ENCODE peak calls at places on chromosomes 12 and 14, in nine cellular contexts. L, K, Y, C, J, W, R, S and G are unnamed samples.

GRCh38 chr14:101019974-101020710 is 116.6 kb upstream of the RTL1 start:
- DNase-seq in L (peak), K (no peak), Y (no peak), C (peak), J (no peak), W (no peak), R (no peak), S (no peak), G (peak)

GRCh38 chr12:646303-647038 is 16.8 kb downstream of the NINJ2 start:
- DNase-seq in L (no peak), K (no peak), Y (no peak), C (no peak), J (no peak), W (no peak), R (peak), S (peak), G (no peak)

GRCh38 chr12:108630481-108631207 is 3.0 kb downstream of the SELPLG start:
- DNase-seq in L (no peak), K (peak), Y (peak), C (no peak), J (peak), W (no peak), R (no peak), S (peak), G (no peak)

GRCh38 chr12:6554168-6554989 is 1.5 kb downstream of the IFFO1 start:
- DNase-seq in L (peak), K (peak), Y (peak), C (peak), J (peak), W (peak), R (peak), S (peak), G (peak)

GRCh38 chr14:98408713-98409112 is 863.3 kb downstream of the BCL11B start:
- DNase-seq in L (no peak), K (no peak), Y (no peak), C (no peak), J (no peak), W (no peak), R (no peak), S (no peak), G (no peak)

GRCh38 chr14:65255583-65256443 is 153.5 kb upstream of the MAX start:
- DNase-seq in L (peak), K (no peak), Y (no peak), C (peak), J (peak), W (peak), R (no peak), S (no peak), G (no peak)

GRCh38 chr12:130484221-130484620 is 146.5 kb downstream of the PIWIL1 start:
- DNase-seq in L (no peak), K (no peak), Y (no peak), C (no peak), J (no peak), W (no peak), R (no peak), S (no peak), G (no peak)

GRCh38 chr12:1724250-1724649 is 33.4 kb downstream of the ADIPOR2 start:
- DNase-seq in L (no peak), K (no peak), Y (no peak), C (no peak), J (no peak), W (no peak), R (no peak), S (no peak), G (no peak)

GRCh38 chr12:118981285-118982201 is at the start of gene SRRM4:
- DNase-seq in L (peak), K (no peak), Y (no peak), C (peak), J (no peak), W (peak), R (peak), S (no peak), G (no peak)

GRCh38 chr14:78836777-78837176 is 666.6 kb downstream of the NRXN3 start:
- DNase-seq in L (peak), K (peak), Y (peak), C (peak), J (no peak), W (peak), R (no peak), S (peak), G (no peak)

GRCh38 chr12:94504386-94504785 is 44.7 kb upstream of the CEP83 start:
- DNase-seq in L (no peak), K (no peak), Y (no peak), C (no peak), J (no peak), W (no peak), R (no peak), S (no peak), G (no peak)

GRCh38 chr12:115232455-115233156 is 548.6 kb upstream of the TBX3 start:
- DNase-seq in L (no peak), K (peak), Y (peak), C (no peak), J (no peak), W (no peak), R (no peak), S (peak), G (no peak)

GRCh38 chr14:103816991-103817390 is 30.4 kb downstream of the PPP1R13B start:
- DNase-seq in L (no peak), K (no peak), Y (no peak), C (no peak), J (no peak), W (no peak), R (no peak), S (no peak), G (no peak)

GRCh38 chr14:100804138-100804537 is 21.8 kb upstream of the MEG3 start:
- DNase-seq in L (no peak), K (no peak), Y (no peak), C (no peak), J (no peak), W (no peak), R (no peak), S (no peak), G (no peak)

GRCh38 chr12:2353691-2354090 is 300.9 kb downstream of the CACNA1C start:
- DNase-seq in L (no peak), K (no peak), Y (no peak), C (no peak), J (no peak), W (no peak), R (no peak), S (no peak), G (no peak)

GRCh38 chr12:7304456-7304855 is 584 bp downstream of the ACSM4 start:
- DNase-seq in L (no peak), K (no peak), Y (no peak), C (no peak), J (no peak), W (no peak), R (no peak), S (peak), G (no peak)

GRCh38 chr14:32054536-32054935 is 22.6 kb upstream of the ARHGAP5 start:
- DNase-seq in L (no peak), K (no peak), Y (no peak), C (no peak), J (no peak), W (no peak), R (no peak), S (no peak), G (no peak)

GRCh38 chr14:21475767-21476525 is 813 bp downstream of the RAB2B start:
- DNase-seq in L (no peak), K (no peak), Y (no peak), C (no peak), J (no peak), W (no peak), R (no peak), S (no peak), G (no peak)

GRCh38 chr14:89144642-89145041 is 272.4 kb downstream of the FOXN3 start:
- DNase-seq in L (no peak), K (no peak), Y (no peak), C (no peak), J (no peak), W (no peak), R (no peak), S (no peak), G (no peak)

GRCh38 chr12:109710747-109711595 is 2.7 kb upstream of the FAM222A start:
- DNase-seq in L (no peak), K (peak), Y (peak), C (no peak), J (no peak), W (no peak), R (no peak), S (peak), G (no peak)

GRCh38 chr12:116525418-116526001 is 33.7 kb upstream of the MAP1LC3B2 start:
- DNase-seq in L (no peak), K (peak), Y (peak), C (peak), J (no peak), W (no peak), R (peak), S (peak), G (no peak)

GRCh38 chr14:96126339-96126770 is 78.3 kb upstream of the BDKRB2 start:
- DNase-seq in L (no peak), K (peak), Y (no peak), C (no peak), J (peak), W (no peak), R (no peak), S (no peak), G (peak)

GRCh38 chr12:68487721-68488309 is 122.9 kb upstream of the RAP1B start:
- DNase-seq in L (peak), K (no peak), Y (no peak), C (no peak), J (no peak), W (no peak), R (no peak), S (no peak), G (no peak)

GRCh38 chr12:127579446-127579845 is 687.5 kb upstream of the TMEM132C start:
- DNase-seq in L (no peak), K (peak), Y (no peak), C (no peak), J (no peak), W (no peak), R (no peak), S (no peak), G (no peak)

GRCh38 chr12:52879394-52880351 is 25.2 kb downstream of the KRT8 start:
- DNase-seq in L (peak), K (peak), Y (peak), C (peak), J (peak), W (peak), R (peak), S (peak), G (peak)

GRCh38 chr14:76655331-76655730 is 105.9 kb upstream of the VASH1 start:
- DNase-seq in L (no peak), K (no peak), Y (no peak), C (no peak), J (no peak), W (no peak), R (no peak), S (no peak), G (no peak)

GRCh38 chr14:69012251-69012953 is 33.3 kb upstream of the ACTN1 start:
- DNase-seq in L (no peak), K (peak), Y (no peak), C (no peak), J (no peak), W (no peak), R (no peak), S (peak), G (no peak)

GRCh38 chr14:58239259-58240210 is 5.1 kb upstream of the PSMA3 start:
- DNase-seq in L (peak), K (peak), Y (peak), C (peak), J (peak), W (peak), R (peak), S (peak), G (peak)

GRCh38 chr12:119006749-119007148 is 25.4 kb downstream of the SRRM4 start:
- DNase-seq in L (peak), K (no peak), Y (no peak), C (no peak), J (no peak), W (peak), R (no peak), S (no peak), G (no peak)

GRCh38 chr14:39339003-39339402 is 93.2 kb downstream of the FBXO33 start:
- DNase-seq in L (peak), K (no peak), Y (no peak), C (no peak), J (no peak), W (peak), R (no peak), S (no peak), G (no peak)

GRCh38 chr12:68951652-68952051 is 18.7 kb upstream of the CPM start:
- DNase-seq in L (no peak), K (no peak), Y (no peak), C (no peak), J (no peak), W (no peak), R (no peak), S (peak), G (no peak)

GRCh38 chr14:35687335-35687939 is 121.7 kb downstream of the RALGAPA1 start:
- DNase-seq in L (no peak), K (peak), Y (peak), C (no peak), J (peak), W (peak), R (no peak), S (peak), G (no peak)

GRCh38 chr14:22231022-22231421 is 358.0 kb downstream of the DAD1 start:
- DNase-seq in L (no peak), K (no peak), Y (no peak), C (no peak), J (peak), W (no peak), R (no peak), S (no peak), G (no peak)

GRCh38 chr12:72272731-72273498 is 745 bp downstream of the TRHDE start:
- DNase-seq in L (peak), K (peak), Y (peak), C (peak), J (no peak), W (peak), R (peak), S (no peak), G (peak)

GRCh38 chr12:55724226-55724939 is 4.2 kb downstream of the RDH5 start:
- DNase-seq in L (peak), K (peak), Y (peak), C (peak), J (peak), W (peak), R (peak), S (peak), G (no peak)

GRCh38 chr14:60089201-60089600 is 2.5 kb upstream of the PCNX4 start:
- DNase-seq in L (no peak), K (no peak), Y (no peak), C (no peak), J (no peak), W (no peak), R (no peak), S (no peak), G (no peak)

GRCh38 chr12:101455685-101456084 is 19.5 kb upstream of the SPIC start:
- DNase-seq in L (no peak), K (no peak), Y (no peak), C (no peak), J (no peak), W (no peak), R (no peak), S (no peak), G (no peak)

DNA sequence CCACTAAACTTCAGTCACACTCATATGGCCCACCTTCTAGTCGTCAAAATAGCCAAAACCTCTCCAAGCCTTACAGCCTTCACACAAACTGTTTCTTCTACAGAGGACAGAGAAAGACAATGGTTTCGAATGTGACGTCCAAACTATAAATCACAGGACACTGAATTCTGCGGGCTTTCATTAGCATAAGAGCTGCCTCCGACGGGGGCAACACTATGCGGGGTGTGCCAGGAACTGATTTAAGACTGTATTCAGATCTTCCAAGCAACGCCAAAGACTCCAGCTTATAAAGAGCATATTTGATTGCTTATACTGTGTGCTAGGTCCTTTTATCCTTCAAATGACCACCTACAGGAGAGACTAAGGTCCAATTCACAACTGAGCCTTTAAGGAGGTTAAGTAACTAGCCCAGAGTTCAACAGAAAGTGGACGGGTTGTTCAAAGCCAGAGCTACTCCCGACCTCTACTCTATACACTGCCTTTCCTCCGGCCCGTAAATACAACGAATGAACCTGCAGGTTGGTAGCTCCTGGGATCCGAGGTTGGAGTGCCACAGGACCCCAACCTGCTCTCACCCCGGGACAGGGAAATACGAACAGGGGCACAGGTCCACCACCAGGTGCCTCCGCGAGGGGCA is 574 bp downstream of the L2HGDH start:
- DNase-seq in L (no peak), K (no peak), Y (no peak), C (no peak), J (no peak), W (peak), R (no peak), S (no peak), G (no peak)
- TF ChIP-seq CTCF in L (peak), K (peak), Y (no peak), C (no peak), J (peak), W (peak), R (peak), S (peak), G (peak)

GRCh38 chr14:102584871-102585869 is 7.3 kb upstream of the RCOR1 start:
- DNase-seq in L (peak), K (no peak), Y (no peak), C (no peak), J (no peak), W (peak), R (no peak), S (no peak), G (no peak)

GRCh38 chr14:102588821-102589220 is 3.6 kb upstream of the RCOR1 start:
- DNase-seq in L (no peak), K (no peak), Y (no peak), C (no peak), J (no peak), W (no peak), R (no peak), S (no peak), G (no peak)

GRCh38 chr14:102589761-102590290 is 2.6 kb upstream of the RCOR1 start:
- DNase-seq in L (no peak), K (no peak), Y (no peak), C (no peak), J (no peak), W (no peak), R (no peak), S (no peak), G (no peak)

GRCh38 chr14:102583726-102584125 is 8.7 kb upstream of the RCOR1 start:
- DNase-seq in L (no peak), K (no peak), Y (no peak), C (no peak), J (no peak), W (no peak), R (no peak), S (no peak), G (no peak)

GRCh38 chr14:102586420-102587119 is 5.9 kb upstream of the RCOR1 start:
- DNase-seq in L (no peak), K (peak), Y (no peak), C (no peak), J (no peak), W (no peak), R (no peak), S (peak), G (no peak)
- TF ChIP-seq CTCF in L (no peak), K (peak), Y (no peak), C (no peak), J (no peak), W (no peak), R (no peak), S (no peak), G (no peak)

DNA sequence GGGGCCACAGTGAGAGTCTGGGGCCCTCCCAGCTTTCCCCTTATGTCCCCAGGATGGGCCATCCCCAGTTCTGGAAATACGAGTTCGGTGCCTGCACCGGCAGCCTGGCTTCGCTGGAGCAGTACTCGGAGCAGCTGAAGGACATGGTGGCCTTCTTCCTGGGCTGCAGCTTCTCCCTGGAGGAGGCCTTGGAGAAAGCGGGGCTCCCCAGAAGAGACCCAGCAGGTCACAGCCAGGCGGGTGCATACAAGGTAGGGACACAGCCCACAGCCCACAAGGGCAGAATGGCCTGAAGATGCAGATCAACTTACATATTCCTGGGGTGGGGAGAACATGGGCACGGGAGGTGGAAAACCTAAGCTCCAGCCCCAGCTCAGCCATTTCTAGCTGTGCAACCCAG is 56.1 kb downstream of the DGLUCY start:
- DNase-seq in L (no peak), K (no peak), Y (no peak), C (no peak), J (no peak), W (no peak), R (no peak), S (no peak), G (no peak)
- TF ChIP-seq CTCF in L (no peak), K (no peak), Y (no peak), C (no peak), J (no peak), W (no peak), R (no peak), S (no peak), G (no peak)

GRCh38 chr12:132189378-132190011 is 45.2 kb downstream of the NOC4L start:
- DNase-seq in L (peak), K (peak), Y (peak), C (peak), J (peak), W (peak), R (peak), S (peak), G (no peak)
- TF ChIP-seq CTCF in L (no peak), K (no peak), Y (peak), C (no peak), J (no peak), W (no peak), R (no peak), S (no peak), G (no peak)

DNA sequence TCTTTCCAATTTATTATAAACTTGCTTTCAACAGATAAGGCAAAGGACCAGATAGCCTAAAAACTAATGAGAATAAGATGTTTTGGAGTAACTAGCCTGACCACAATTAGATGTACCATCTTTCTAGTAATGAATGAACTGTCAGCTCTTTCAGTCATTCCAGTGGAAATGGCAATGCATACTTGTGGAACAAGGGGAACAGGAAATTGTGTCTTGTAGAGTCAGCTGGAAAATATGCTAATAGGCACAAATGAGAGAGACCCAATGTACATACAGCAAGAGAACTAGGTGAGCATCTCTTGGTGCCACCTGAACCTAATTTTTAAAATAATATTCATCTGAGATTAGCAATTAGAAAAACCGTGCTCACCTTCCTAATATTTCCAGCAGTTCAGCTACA is 76.1 kb upstream of the GPHB5 start:
- DNase-seq in L (no peak), K (peak), Y (peak), C (no peak), J (no peak), W (no peak), R (no peak), S (peak), G (no peak)
- TF ChIP-seq CTCF in L (no peak), K (no peak), Y (no peak), C (no peak), J (no peak), W (no peak), R (no peak), S (no peak), G (no peak)

DNA sequence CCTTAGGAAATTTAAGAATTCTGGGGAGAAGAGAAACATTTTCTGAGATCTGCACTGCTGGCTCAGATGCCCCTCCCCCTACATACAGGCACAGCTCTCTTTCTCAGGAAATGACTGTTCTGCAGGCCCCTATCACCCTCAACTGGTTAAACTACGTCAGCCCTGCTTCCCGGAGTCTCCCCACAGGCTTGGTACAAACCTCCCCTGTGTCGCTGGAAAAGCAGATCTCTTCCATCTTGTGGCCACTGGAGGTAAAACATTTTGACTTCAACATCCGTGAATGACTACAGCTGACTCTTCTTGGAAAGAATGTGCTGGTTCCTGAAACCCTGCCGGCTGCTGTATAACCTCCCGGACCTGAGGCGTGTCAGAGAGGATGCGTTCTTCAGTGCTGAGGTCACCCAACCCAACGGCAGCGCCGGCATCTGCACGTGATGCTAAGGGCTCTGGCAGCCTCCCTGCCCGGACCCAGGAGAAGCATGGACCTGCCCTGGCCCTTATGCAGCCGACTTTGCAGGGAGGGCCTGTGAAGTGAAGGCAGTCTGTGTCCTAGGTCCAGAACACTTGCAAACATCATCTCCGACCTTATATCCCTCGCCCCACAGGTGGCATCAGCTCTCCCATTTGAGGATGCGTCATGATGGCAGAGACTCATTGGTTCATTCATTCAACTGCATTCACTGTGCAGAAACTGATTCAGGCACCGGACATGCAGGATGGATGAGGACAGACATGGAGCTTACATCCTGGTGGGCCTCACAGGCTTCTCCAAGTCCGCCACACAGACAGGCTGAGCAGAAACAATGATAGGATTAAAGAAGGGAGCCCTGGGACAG is 129.2 kb downstream of the GCH1 start:
- DNase-seq in L (peak), K (peak), Y (peak), C (peak), J (peak), W (peak), R (peak), S (peak), G (peak)
- TF ChIP-seq CTCF in L (peak), K (peak), Y (peak), C (no peak), J (no peak), W (peak), R (peak), S (peak), G (peak)